ENCODE peak calls at places on chromosomes 6 and 20, in four cellular contexts. E, C, I and L are unnamed samples.

GRCh38 chr6:434051-434705 is 42.6 kb downstream of the IRF4 start:
- DNase-seq in I (peak; percentile 37), E (no peak), C (no peak), L (no peak)

GRCh38 chr20:40682104-40683045 is 6.7 kb downstream of the MAFB start:
- DNase-seq in E (peak; percentile 50), I (peak; percentile 75), C (peak; percentile 31), L (no peak)

GRCh38 chr20:54665812-54666211 is 190.4 kb downstream of the DOK5 start:
- DNase-seq in C (no peak), I (no peak), E (no peak), L (no peak)

GRCh38 chr20:47907031-47907670 is 121.9 kb upstream of the SULF2 start:
- DNase-seq in E (no peak), C (no peak), I (no peak), L (no peak)

GRCh38 chr6:20569000-20569610 is 34.8 kb downstream of the CDKAL1 start:
- DNase-seq in E (no peak), I (no peak), C (no peak), L (no peak)

GRCh38 chr6:166036321-166037105 is 131.1 kb downstream of the TBXT start:
- DNase-seq in C (no peak), I (no peak), E (no peak), L (no peak)

GRCh38 chr20:44829688-44830087 is 19.3 kb upstream of the RIMS4 start:
- DNase-seq in E (no peak), C (no peak), I (no peak), L (peak; percentile 57)

GRCh38 chr20:595330-596308 is 14.5 kb downstream of the TCF15 start:
- DNase-seq in C (no peak), E (no peak), I (no peak), L (no peak)

GRCh38 chr20:41183831-41184230 is 46.5 kb downstream of the PLCG1 start:
- DNase-seq in I (no peak), E (no peak), C (no peak), L (no peak)

GRCh38 chr6:146503096-146503495 is 40.5 kb upstream of the RAB32 start:
- DNase-seq in E (no peak), C (no peak), I (no peak), L (no peak)

GRCh38 chr6:29647927-29648642 is 8.8 kb upstream of the MOG start:
- DNase-seq in E (peak; percentile 11), C (peak; percentile 51), I (no peak), L (peak; percentile 67)

GRCh38 chr6:56101141-56101553 is 146.2 kb downstream of the COL21A1 start:
- DNase-seq in I (no peak), C (peak; percentile 98), E (no peak), L (peak; percentile 10)

GRCh38 chr6:41967312-41968287 is 26.0 kb upstream of the CCND3 start:
- DNase-seq in C (peak; percentile 18), E (peak; percentile 28), I (peak; percentile 12), L (peak; percentile 84)

GRCh38 chr20:37526839-37527637 is 638 bp downstream of the BLCAP start:
- DNase-seq in E (no peak), I (peak; percentile 48), C (peak; percentile 36), L (peak; percentile 25)

GRCh38 chr6:38792356-38792755 is 77.2 kb downstream of the DNAH8 start:
- DNase-seq in E (no peak), I (no peak), C (no peak), L (no peak)

GRCh38 chr20:4234128-4234527 is 218.8 kb upstream of the RNF24 start:
- DNase-seq in C (peak; percentile 98), I (peak; percentile 84), E (no peak), L (no peak)

GRCh38 chr20:10578607-10579006 is 95.2 kb downstream of the JAG1 start:
- DNase-seq in I (no peak), E (no peak), C (peak; percentile 59), L (no peak)

GRCh38 chr6:143195349-143195845 is 134.7 kb downstream of the AIG1 start:
- DNase-seq in I (peak; percentile 70), C (no peak), E (no peak), L (no peak)

GRCh38 chr20:8969062-8969694 is 99.7 kb upstream of the PLCB4 start:
- DNase-seq in I (no peak), C (no peak), E (no peak), L (no peak)

GRCh38 chr6:36018339-36018738 is 6.1 kb downstream of the SLC26A8 start:
- DNase-seq in C (no peak), E (no peak), I (no peak), L (peak; percentile 40)

GRCh38 chr6:124226396-124226795 is 422.7 kb downstream of the NKAIN2 start:
- DNase-seq in E (no peak), C (peak; percentile 57), I (no peak), L (no peak)

GRCh38 chr6:76885861-76886301 is 577.4 kb downstream of the HTR1B start:
- DNase-seq in I (no peak), C (peak; percentile 41), E (no peak), L (no peak)

GRCh38 chr20:41191562-41192500 is 54.5 kb downstream of the PLCG1 start:
- DNase-seq in I (no peak), E (no peak), C (no peak), L (no peak)

GRCh38 chr20:10137533-10137932 is 81.1 kb upstream of the SNAP25 start:
- DNase-seq in E (no peak), I (no peak), C (no peak), L (no peak)

GRCh38 chr6:15025416-15025815 is 220.5 kb upstream of the JARID2 start:
- DNase-seq in C (no peak), E (no peak), I (no peak), L (no peak)

GRCh38 chr6:154501287-154501868 is 9.1 kb downstream of the CNKSR3 start:
- DNase-seq in E (no peak), I (no peak), C (no peak), L (no peak)

GRCh38 chr6:127464881-127465459 is 5.8 kb upstream of the KIAA0408 start:
- DNase-seq in E (peak; percentile 68), I (peak; percentile 81), C (peak; percentile 79), L (peak; percentile 71)

GRCh38 chr20:64103871-64104666 is 3.3 kb downstream of the NPBWR2 start:
- DNase-seq in E (no peak), C (no peak), I (peak; percentile 63), L (no peak)

GRCh38 chr6:95576621-95577316 is 566 bp upstream of the MANEA start:
- DNase-seq in I (no peak), C (peak; percentile 41), E (no peak), L (no peak)

GRCh38 chr6:47134476-47135189 is 92.5 kb upstream of the ADGRF1 start:
- DNase-seq in C (peak; percentile 94), E (peak; percentile 61), I (no peak), L (peak; percentile 72)

GRCh38 chr6:12311106-12311505 is 20.9 kb downstream of the EDN1 start:
- DNase-seq in I (no peak), E (no peak), C (no peak), L (no peak)

GRCh38 chr20:57179265-57179664 is 87.2 kb downstream of the BMP7 start:
- DNase-seq in C (no peak), I (no peak), E (no peak), L (no peak)

GRCh38 chr6:5851261-5851757 is 155.4 kb downstream of the NRN1 start:
- DNase-seq in I (no peak), E (no peak), C (peak; percentile 18), L (peak; percentile 18)

GRCh38 chr20:17710379-17711305 is 10.9 kb downstream of the BANF2 start:
- DNase-seq in I (peak; percentile 46), C (peak; percentile 36), E (peak; percentile 76), L (no peak)

GRCh38 chr20:1900321-1900791 is 5.1 kb downstream of the SIRPA start:
- DNase-seq in I (peak; percentile 72), C (peak; percentile 76), E (peak; percentile 79), L (no peak)

GRCh38 chr20:35040090-35040489 is 52.5 kb downstream of the TRPC4AP start:
- DNase-seq in C (no peak), E (no peak), I (no peak), L (no peak)

GRCh38 chr20:6515261-6515660 is 252.2 kb upstream of the BMP2 start:
- DNase-seq in E (no peak), C (no peak), I (no peak), L (no peak)

GRCh38 chr20:42836339-42836738 is 353.4 kb downstream of the PTPRT start:
- DNase-seq in C (no peak), E (no peak), I (no peak), L (no peak)
- H3K4me1 ChIP-seq in C (no peaks in the 10 kb centered on the region), E (no peaks in the 10 kb centered on the region), I (no peaks in the 10 kb centered on the region), L (no peaks in the 10 kb centered on the region)

DNA sequence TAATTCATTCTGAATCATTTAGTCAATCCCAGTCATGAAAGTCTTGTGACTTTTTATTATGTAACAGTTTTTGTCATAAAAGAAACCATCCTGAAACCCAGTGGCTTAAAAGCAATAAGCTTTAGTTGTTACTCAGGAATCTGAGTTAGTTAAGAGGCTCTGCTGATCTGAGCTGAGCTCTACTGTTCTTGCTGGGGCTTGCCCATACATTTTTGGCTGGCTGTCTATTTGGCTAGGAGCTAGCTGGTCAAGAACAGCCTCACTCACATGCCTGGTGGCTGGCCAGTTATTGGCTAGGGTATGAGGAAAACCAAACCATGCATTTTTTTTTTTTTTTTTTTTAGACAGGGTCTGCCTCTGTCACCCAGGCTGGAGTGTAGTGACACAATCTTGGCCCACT is 10.6 kb downstream of the TCF21 start:
- DNase-seq in I (no peak), E (no peak), C (peak; percentile 79), L (no peak)
- H3K4me1 ChIP-seq in I (peaks cover 17% of the 10 kb centered on the region), E (peaks cover 9% of the 10 kb centered on the region), C (peaks cover 8% of the 10 kb centered on the region), L (peaks cover 3% of the 10 kb centered on the region)

DNA sequence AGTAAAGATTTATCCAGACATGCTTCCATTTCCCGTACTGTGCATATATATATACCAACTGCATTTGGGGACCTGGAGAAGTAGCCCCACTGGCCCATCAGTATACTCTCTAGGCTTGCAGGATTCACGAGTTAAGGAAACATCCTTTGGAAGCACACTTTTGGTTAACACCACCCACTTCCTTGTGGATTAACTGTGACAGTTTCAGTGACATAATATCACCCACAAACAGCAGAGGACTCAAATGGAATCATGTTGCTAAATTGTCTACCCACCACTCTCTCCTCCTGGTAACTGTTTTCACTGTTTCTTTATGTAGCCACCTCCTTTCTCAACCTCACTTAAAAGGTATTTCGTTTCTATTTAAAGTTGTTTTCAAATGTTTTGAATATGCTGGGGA is 55.0 kb downstream of the PROKR2 start:
- DNase-seq in E (no peak), C (no peak), I (no peak), L (no peak)
- H3K4me1 ChIP-seq in E (no peaks in the 10 kb centered on the region), C (no peaks in the 10 kb centered on the region), I (no peaks in the 10 kb centered on the region), L (no peaks in the 10 kb centered on the region)

DNA sequence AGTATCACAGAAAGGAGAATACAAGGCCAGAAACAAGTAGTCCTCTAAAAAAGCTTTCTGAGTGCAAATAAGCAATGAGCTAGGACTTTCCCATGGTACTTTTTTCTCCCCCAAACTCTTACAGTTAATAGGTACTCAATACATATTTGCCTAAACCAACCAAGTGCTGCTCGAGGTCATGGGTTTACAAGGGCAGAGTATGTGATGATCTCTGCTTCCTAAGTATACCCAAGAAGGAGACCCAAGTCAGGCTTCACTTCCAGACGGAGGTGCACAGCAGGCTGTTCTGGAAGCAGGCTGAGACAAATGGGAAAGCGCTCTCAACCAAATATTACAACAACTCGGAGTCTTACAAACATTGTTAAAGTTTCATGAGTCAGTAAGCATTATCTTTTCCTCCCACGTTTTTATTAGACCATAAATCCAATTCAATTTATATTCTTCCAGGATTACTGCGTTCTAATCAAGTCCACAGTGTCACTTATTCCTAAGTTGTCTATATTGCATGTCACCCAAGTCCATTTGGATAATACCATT is 8.1 kb downstream of the FYN start:
- DNase-seq in C (no peak), I (no peak), E (no peak), L (no peak)
- H3K4me1 ChIP-seq in C (no peaks in the 10 kb centered on the region), I (no peaks in the 10 kb centered on the region), E (peaks cover 3% of the 10 kb centered on the region), L (peaks cover 4% of the 10 kb centered on the region)